ENCODE peak calls at places on chromosome 2, in six cellular contexts. U, Q, I, D, K and M are unnamed samples.
A peak's percentile ranks its signal among the peaks of the same experiment; 100 is the strongest.

GRCh38 chr2:214128040-214128439 is 282.8 kb upstream of the VWC2L start:
- DNase-seq in U (no peak), Q (no peak), I (no peak), D (no peak), K (no peak), M (no peak)

GRCh38 chr2:218821605-218822211 is 9.9 kb downstream of the PRKAG3 start:
- DNase-seq in U (no peak), Q (peak; percentile 72), I (no peak), D (no peak), K (no peak), M (no peak)

GRCh38 chr2:220932041-220932440 is 640.1 kb downstream of the EPHA4 start:
- DNase-seq in U (no peak), Q (no peak), I (no peak), D (no peak), K (no peak), M (no peak)

GRCh38 chr2:47724221-47724981 is 58.5 kb upstream of the MSH6 start:
- DNase-seq in U (no peak), Q (no peak), I (no peak), D (peak; percentile 15), K (no peak), M (peak; percentile 9)

GRCh38 chr2:141362311-141362710 is 768.5 kb downstream of the LRP1B start:
- DNase-seq in U (no peak), Q (no peak), I (no peak), D (no peak), K (no peak), M (no peak)

GRCh38 chr2:221203138-221203537 is 369.0 kb downstream of the EPHA4 start:
- DNase-seq in U (no peak), Q (no peak), I (no peak), D (no peak), K (no peak), M (no peak)

GRCh38 chr2:232421189-232421785 is 14.6 kb downstream of the ALPG start:
- DNase-seq in U (no peak), Q (no peak), I (no peak), D (no peak), K (no peak), M (no peak)

GRCh38 chr2:127134833-127135830 is 28.2 kb upstream of the BIN1 start:
- DNase-seq in U (no peak), Q (peak; percentile 55), I (no peak), D (no peak), K (no peak), M (no peak)